ENCODE peak calls at places on chromosomes 13 and 19, in nine cellular contexts. T is BJ; R is brain microvascular endothelial cell; H is A549; N is retinal pigment epithelial cell; O is AG09319; C is left lung; J is CD4-positive, alpha-beta T cell; U is tibial artery. X is an unnamed sample.

GRCh38 chr13:41398494-41399190 is 58.7 kb upstream of the RGCC start:
- DNase-seq in T (no peak), R (no peak), H (no peak), N (peak; percentile 12), O (no peak), C (no peak), J (no peak), U (no peak), X (no peak)

GRCh38 chr13:46553521-46553885 is 533 bp downstream of the LRCH1 start:
- DNase-seq in T (no peak), R (no peak), H (no peak), N (no peak), O (no peak), C (no peak), J (peak; percentile 7), U (peak; percentile 68), X (no peak)

GRCh38 chr19:12763100-12763499 is 11.5 kb downstream of the BEST2 start:
- DNase-seq in T (no peak), R (no peak), H (no peak), N (no peak), O (no peak), C (no peak), J (no peak), U (no peak), X (no peak)

GRCh38 chr13:54859827-54860226 is 1831.2 kb downstream of the OLFM4 start:
- DNase-seq in T (no peak), R (no peak), H (no peak), N (no peak), O (no peak), C (no peak), J (no peak), U (no peak), X (no peak)

GRCh38 chr19:2529473-2529918 is 53.6 kb downstream of the GADD45B start:
- DNase-seq in T (peak; percentile 84), R (peak; percentile 90), H (peak; percentile 93), N (no peak), O (peak; percentile 44), C (no peak), J (no peak), U (no peak), X (no peak)

GRCh38 chr13:26220575-26220974 is 1.5 kb downstream of the RNF6 start:
- DNase-seq in T (peak; percentile 3), R (peak; percentile 47), H (no peak), N (peak; percentile 38), O (no peak), C (no peak), J (no peak), U (no peak), X (no peak)

GRCh38 chr13:30290812-30291436 is 16.4 kb downstream of the KATNAL1 start:
- DNase-seq in T (no peak), R (no peak), H (no peak), N (no peak), O (no peak), C (no peak), J (no peak), U (no peak), X (no peak)

GRCh38 chr13:74064805-74065204 is 69.4 kb downstream of the KLF12 start:
- DNase-seq in T (no peak), R (no peak), H (no peak), N (no peak), O (no peak), C (no peak), J (no peak), U (no peak), X (no peak)

GRCh38 chr19:46218160-46218559 is 11.4 kb upstream of the IGFL1 start:
- DNase-seq in T (no peak), R (no peak), H (peak; percentile 56), N (no peak), O (no peak), C (no peak), J (no peak), U (no peak), X (no peak)

GRCh38 chr19:44757735-44758505 is 9.4 kb downstream of the BCL3 start:
- DNase-seq in T (no peak), R (no peak), H (no peak), N (no peak), O (no peak), C (peak; percentile 65), J (no peak), U (peak; percentile 94), X (no peak)

GRCh38 chr13:41916173-41916954 is 44.5 kb downstream of the VWA8 start:
- DNase-seq in T (peak; percentile 52), R (peak; percentile 65), H (no peak), N (peak; percentile 49), O (peak; percentile 28), C (no peak), J (no peak), U (no peak), X (no peak)

GRCh38 chr19:38425810-38426466 is at the start of gene RASGRP4:
- DNase-seq in T (no peak), R (no peak), H (no peak), N (no peak), O (no peak), C (peak; percentile 57), J (no peak), U (no peak), X (no peak)

GRCh38 chr13:90272356-90272755 is 1075.1 kb upstream of the MIR17HG start:
- DNase-seq in T (no peak), R (no peak), H (no peak), N (peak; percentile 2), O (no peak), C (no peak), J (no peak), U (no peak), X (no peak)

GRCh38 chr13:60043262-60043661 is 120.5 kb downstream of the DIAPH3 start:
- DNase-seq in T (peak; percentile 56), R (no peak), H (no peak), N (no peak), O (peak; percentile 47), C (no peak), J (no peak), U (no peak), X (no peak)

GRCh38 chr19:6772028-6772865 is at the start of gene VAV1:
- DNase-seq in T (no peak), R (no peak), H (no peak), N (no peak), O (no peak), C (peak; percentile 83), J (peak; percentile 73), U (no peak), X (peak; percentile 75)

DNA sequence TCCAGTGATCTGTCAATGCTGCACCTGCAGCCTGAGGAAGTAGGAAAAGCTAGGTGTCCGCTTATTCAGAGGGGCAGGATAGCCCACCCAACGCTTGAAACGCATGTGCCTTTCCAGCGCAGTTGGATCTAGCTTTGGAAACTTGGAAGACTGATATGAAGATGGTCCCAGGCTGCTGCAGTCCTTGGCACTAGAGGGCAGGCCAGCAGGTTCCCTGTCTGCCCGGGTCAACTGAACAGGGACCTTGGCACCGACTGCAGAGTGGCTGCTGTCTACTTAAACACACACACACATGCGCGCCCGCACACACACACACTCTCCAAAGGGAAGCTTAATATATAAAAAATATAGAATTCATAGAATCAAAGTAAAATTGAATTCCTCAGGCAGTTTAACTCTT is 100.0 kb downstream of the TSHZ3 start:
- DNase-seq in T (no peak), R (no peak), H (peak; percentile 37), N (no peak), O (no peak), C (no peak), J (no peak), U (no peak), X (no peak)
- TF ChIP-seq CTCF in T (peak; percentile 10), R (peak; percentile 21), H (peak; percentile 20), N (no peak), O (peak; percentile 3), C (no peak), J (no peak), U (no peak), X (no peak)

DNA sequence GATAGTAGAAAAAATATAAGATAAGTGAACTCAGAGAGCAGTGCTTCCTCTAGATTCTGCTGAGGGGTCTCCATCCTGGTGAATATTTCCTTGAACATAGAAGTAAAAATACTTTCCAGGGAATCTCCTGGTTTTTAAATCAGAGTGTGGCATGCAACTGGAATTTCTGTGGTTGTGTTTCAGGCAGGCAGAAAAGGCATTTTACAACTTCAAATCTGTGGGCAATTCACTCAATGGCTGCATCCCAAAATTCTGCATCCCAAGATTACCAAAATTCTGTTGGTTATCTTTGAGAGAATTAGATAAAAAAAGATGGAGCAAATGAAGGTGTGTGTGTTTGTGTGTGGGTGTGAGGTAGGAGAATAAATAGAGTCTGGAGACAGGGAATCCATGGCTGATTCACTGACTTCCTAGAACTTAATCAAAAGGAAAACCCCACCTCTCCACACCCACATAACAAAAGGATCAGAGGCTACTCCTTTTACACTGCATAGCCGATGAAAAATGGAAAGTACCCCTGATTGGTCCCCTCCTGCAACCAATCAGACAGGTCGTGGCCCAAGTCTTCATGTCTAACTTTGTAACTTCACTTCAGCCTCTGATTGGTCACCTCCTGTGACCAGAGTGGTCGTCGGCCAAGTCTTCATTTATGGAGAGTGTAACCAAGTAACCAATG is 112.9 kb downstream of the DLEU7 start:
- DNase-seq in T (no peak), R (no peak), H (no peak), N (no peak), O (no peak), C (no peak), J (no peak), U (no peak), X (no peak)
- TF ChIP-seq CTCF in T (no peak), R (no peak), H (no peak), N (no peak), O (no peak), C (no peak), J (no peak), U (no peak), X (no peak)

DNA sequence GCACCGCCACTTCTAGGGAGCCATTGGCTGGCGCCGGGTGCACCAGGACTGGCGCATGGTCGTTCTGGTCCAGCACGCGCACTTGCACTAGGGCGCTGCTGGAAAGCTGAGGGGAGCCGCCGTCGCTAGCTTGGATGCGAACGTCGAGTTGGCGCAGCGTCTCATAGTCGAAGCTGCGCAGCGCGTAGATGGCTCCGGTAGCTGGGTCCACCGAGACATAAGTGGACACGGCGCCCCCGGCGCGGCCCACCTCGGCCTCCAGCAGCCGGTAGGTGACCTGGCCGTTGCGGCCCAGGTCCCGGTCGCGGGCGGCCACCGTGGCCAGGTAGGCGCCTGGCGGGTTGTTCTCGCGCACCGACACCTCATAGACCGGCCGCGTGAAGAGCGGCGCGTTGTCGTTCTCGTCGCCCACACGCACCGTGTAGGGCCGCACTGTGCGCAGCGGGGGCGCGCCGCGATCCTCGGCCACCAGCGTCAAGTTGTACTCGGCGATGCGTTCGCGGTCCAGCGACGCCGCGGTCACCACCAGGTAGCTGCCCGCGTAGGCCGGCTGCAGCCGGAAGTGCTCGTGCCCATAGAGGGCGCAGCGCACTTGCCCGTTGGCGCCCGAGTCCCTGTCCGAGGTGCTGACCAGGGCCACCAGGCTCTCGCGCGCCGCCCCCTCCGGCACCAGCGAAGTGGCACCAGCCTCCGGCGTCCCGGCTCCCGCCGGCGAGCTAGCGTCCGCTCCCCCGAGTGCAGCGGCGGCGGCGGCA is 1.7 kb downstream of the PCDH8 start:
- DNase-seq in T (no peak), R (no peak), H (no peak), N (no peak), O (no peak), C (peak; percentile 47), J (no peak), U (no peak), X (no peak)
- TF ChIP-seq CTCF in T (peak; percentile 43), R (peak; percentile 36), H (no peak), N (peak; percentile 62), O (peak; percentile 27), C (no peak), J (no peak), U (peak; percentile 14), X (no peak)

DNA sequence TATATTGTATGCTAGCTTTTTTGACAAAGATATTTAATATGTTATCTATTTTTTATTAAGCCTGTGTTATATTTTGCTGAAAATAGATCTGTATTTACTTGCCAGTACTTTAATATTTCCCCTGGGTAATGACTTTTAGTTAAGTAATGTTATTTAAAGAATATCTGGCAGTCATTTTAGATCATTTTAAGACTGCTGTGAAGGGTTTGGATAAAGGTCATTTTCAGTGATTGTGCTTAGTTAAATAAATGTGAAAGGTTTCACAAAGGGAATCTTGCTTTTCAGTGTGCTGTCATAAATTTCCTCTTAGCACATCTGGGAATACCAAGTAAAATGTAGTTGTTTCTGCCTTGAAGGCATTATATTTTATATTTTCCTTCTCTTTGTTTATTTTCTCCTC is 88.0 kb downstream of the MAB21L1 start:
- DNase-seq in T (no peak), R (no peak), H (no peak), N (no peak), O (no peak), C (no peak), J (no peak), U (no peak), X (no peak)
- TF ChIP-seq CTCF in T (no peak), R (no peak), H (no peak), N (no peak), O (no peak), C (no peak), J (no peak), U (no peak), X (no peak)